ENCODE peak calls at places on chromosome 4, in ten cellular contexts. M, B, X, I, C, S, G, U, D and K are unnamed samples.

GRCh38 chr4:83440899-83441298 is 14.7 kb downstream of the HELQ start:
- DNase-seq in M (no peak), B (no peak), X (no peak), I (no peak), C (peak), S (no peak), G (no peak), U (peak), D (no peak), K (no peak)

GRCh38 chr4:120865985-120866384 is 56.5 kb downstream of the PRDM5 start:
- DNase-seq in M (no peak), B (peak), X (no peak), I (peak), C (no peak), S (peak), G (no peak), U (no peak), D (no peak), K (no peak)

GRCh38 chr4:128256539-128256938 is 31.1 kb downstream of the PGRMC2 start:
- DNase-seq in M (no peak), B (no peak), X (no peak), I (no peak), C (no peak), S (no peak), G (no peak), U (peak), D (no peak), K (no peak)

GRCh38 chr4:3168029-3168428 is 80.9 kb upstream of the MSANTD1 start:
- DNase-seq in M (no peak), B (peak), X (peak), I (peak), C (no peak), S (peak), G (no peak), U (no peak), D (no peak), K (no peak)

GRCh38 chr4:179128299-179128698 is 1686.1 kb upstream of the AGA start:
- DNase-seq in M (no peak), B (no peak), X (no peak), I (no peak), C (no peak), S (no peak), G (no peak), U (peak), D (no peak), K (no peak)

GRCh38 chr4:180134116-180134866 is 2108.9 kb upstream of the TENM3 start:
- DNase-seq in M (no peak), B (peak), X (peak), I (peak), C (no peak), S (no peak), G (no peak), U (peak), D (peak), K (no peak)

GRCh38 chr4:3701271-3702083 is 64.7 kb upstream of the ADRA2C start:
- DNase-seq in M (no peak), B (no peak), X (no peak), I (no peak), C (no peak), S (no peak), G (no peak), U (no peak), D (no peak), K (no peak)

GRCh38 chr4:139919513-139919912 is 234.5 kb downstream of the MAML3 start:
- DNase-seq in M (no peak), B (no peak), X (peak), I (peak), C (no peak), S (peak), G (no peak), U (no peak), D (no peak), K (no peak)

GRCh38 chr4:118798658-118799057 is 37.3 kb downstream of the SEC24D start:
- DNase-seq in M (no peak), B (no peak), X (no peak), I (no peak), C (no peak), S (no peak), G (no peak), U (no peak), D (no peak), K (no peak)
- TF ChIP-seq CTCF in M (no peak), B (no peak), X (peak), I (no peak), C (no peak), S (peak), G (no peak), U (no peak), D (peak), K (peak)

DNA sequence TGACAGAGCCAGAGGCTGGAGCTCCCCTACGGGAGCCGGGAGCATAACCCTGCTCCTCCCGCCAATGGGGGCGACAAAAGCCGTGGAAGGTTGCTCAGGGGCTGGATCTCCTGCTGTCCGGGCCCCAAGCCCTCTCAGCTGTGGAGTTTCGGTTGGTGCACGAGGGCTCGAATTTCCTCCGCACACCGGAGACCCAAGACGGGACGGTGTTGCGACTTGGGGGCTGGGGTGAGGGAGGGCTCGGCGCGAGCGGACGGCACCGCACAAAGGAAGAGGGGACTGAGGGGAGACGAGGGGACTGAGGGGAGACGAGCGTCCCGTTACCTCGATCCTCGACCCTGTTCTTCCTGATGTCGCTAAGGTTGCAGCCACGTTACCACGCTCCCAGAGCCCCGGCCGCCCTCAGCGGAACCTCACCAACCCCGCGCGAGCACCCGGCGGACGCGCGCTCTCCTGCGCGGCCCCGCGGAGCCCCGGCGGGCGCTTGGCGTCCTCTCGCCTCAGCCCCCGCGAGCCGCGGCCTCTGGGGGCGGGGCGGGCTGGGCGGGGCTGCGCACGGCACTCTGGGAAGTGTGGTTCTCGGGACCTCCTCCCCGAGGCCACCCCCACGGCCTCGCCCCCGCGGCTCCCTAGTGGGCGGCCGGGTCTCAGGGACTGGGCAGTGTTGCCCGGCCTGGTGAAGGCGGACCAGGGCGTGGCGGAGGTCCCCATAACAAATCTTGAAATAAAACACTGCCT is at the start of gene KLHL8:
- DNase-seq in M (peak), B (peak), X (peak), I (peak), C (peak), S (peak), G (peak), U (peak), D (peak), K (peak)
- TF ChIP-seq CTCF in M (no peak), B (peak), X (no peak), I (no peak), C (no peak), S (peak), G (peak), U (peak), D (no peak), K (no peak)

DNA sequence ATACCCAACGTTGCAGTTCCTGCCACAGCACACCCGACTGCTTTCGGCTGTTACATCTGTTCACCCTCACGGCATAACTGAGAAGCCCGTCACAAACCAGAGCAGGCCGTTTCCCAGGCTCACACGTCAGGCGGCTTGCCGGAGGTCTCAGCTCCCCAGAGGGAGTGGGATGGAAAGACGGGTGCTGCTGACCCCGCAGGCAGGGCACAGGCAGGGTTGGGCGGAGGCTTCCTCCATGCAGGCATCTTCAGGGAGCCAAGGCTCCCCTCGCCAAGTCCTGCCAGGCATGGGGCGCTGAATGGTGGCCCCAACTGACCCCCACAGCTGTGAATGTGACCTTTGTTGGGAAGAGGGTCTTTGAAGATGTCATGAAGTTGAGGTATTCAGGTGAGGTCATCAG is 57.5 kb downstream of the ACOX3 start:
- DNase-seq in M (no peak), B (no peak), X (no peak), I (no peak), C (no peak), S (no peak), G (no peak), U (no peak), D (no peak), K (no peak)
- TF ChIP-seq CTCF in M (no peak), B (no peak), X (no peak), I (no peak), C (no peak), S (no peak), G (no peak), U (no peak), D (no peak), K (no peak)

GRCh38 chr4:141711211-141711610 is 74.8 kb downstream of the IL15 start:
- DNase-seq in M (no peak), B (peak), X (peak), I (peak), C (no peak), S (peak), G (no peak), U (no peak), D (no peak), K (no peak)
- TF ChIP-seq CTCF in M (no peak), B (peak), X (peak), I (peak), C (peak), S (peak), G (peak), U (peak), D (peak), K (peak)

DNA sequence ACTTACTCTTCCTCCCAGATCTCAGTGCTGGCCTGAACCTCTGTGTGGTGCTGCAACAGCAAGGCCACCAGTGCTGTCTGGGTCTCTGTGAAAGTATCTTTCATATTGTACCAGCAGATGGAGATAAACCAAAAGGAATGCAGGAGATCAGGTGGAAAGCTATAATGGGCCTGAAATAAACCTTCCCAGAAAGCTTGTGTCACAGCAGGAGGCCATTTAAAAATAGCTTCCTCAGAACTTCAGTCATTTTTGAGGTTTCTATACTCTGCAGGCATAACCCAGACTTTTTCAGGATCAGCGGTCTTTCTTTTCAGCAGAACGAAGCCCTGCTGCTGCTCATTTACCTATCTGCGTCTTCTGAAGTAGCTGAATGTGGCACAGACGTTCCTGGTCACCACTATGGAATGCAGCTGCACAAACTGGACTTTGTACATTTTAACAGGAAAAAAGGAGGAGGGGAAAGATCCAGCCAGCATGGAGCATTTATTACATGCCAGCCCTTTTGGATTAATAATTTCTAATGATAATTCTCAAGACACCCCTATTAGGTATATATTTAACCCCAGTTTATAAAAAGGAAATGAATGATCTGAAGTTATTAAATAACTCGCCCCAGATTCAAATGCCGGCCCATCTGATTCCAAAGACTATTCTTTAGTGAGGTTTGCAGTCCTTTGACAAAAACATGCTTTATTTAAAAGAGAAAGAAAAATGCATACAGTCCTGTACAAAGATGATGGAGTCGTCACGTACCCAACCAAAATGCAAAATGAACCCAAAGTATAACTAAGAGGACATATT is 119.7 kb downstream of the NFKB1 start:
- DNase-seq in M (no peak), B (peak), X (peak), I (peak), C (peak), S (peak), G (peak), U (no peak), D (no peak), K (no peak)
- TF ChIP-seq CTCF in M (peak), B (peak), X (peak), I (peak), C (peak), S (peak), G (peak), U (peak), D (peak), K (no peak)

GRCh38 chr4:70315928-70316327 is 18.9 kb upstream of the CABS1 start:
- DNase-seq in M (no peak), B (peak), X (no peak), I (no peak), C (no peak), S (no peak), G (no peak), U (no peak), D (no peak), K (no peak)
- TF ChIP-seq CTCF in M (no peak), B (peak), X (no peak), I (no peak), C (peak), S (no peak), G (peak), U (peak), D (no peak), K (no peak)

DNA sequence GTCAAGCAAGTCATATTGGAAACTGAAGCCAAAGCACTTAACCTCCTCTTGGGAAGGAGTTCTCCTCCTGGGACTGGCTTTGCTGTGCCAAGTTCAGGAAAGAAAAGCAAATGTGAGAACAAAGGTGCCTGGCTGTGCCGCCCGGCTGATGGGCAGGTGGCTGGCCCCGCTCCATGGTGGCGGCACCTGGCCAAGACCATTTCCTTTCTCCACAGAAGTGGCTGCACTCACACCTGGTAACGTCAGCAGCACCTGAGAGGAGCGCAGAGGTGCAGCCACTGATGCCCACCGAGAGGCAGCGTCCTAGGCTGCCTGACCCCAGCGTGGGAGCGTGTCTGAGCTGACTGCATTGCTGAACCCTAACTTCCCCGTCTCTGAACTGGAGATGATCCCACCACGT is 54.3 kb downstream of the DCTD start:
- DNase-seq in M (no peak), B (peak), X (no peak), I (no peak), C (no peak), S (no peak), G (no peak), U (no peak), D (no peak), K (no peak)
- TF ChIP-seq CTCF in M (no peak), B (no peak), X (no peak), I (no peak), C (no peak), S (no peak), G (no peak), U (no peak), D (no peak), K (no peak)

GRCh38 chr4:165489786-165490185 is 111.0 kb downstream of the CPE start:
- DNase-seq in M (no peak), B (peak), X (no peak), I (peak), C (no peak), S (peak), G (no peak), U (no peak), D (no peak), K (no peak)

GRCh38 chr4:165493359-165493758 is 114.6 kb downstream of the CPE start:
- DNase-seq in M (peak), B (peak), X (peak), I (peak), C (peak), S (peak), G (peak), U (peak), D (no peak), K (peak)
- TF ChIP-seq CTCF in M (peak), B (peak), X (peak), I (peak), C (peak), S (peak), G (peak), U (peak), D (peak), K (peak)

GRCh38 chr4:88592600-88593448 is 544 bp downstream of the HERC3 start:
- DNase-seq in M (peak), B (peak), X (peak), I (peak), C (peak), S (peak), G (peak), U (peak), D (peak), K (peak)

GRCh38 chr4:88597970-88598369 is 5.7 kb downstream of the HERC3 start:
- DNase-seq in M (no peak), B (no peak), X (no peak), I (no peak), C (no peak), S (no peak), G (no peak), U (no peak), D (no peak), K (no peak)

GRCh38 chr4:88587285-88587684 is 5.0 kb upstream of the HERC3 start:
- DNase-seq in M (no peak), B (no peak), X (no peak), I (no peak), C (no peak), S (no peak), G (no peak), U (no peak), D (no peak), K (no peak)

GRCh38 chr4:88591787-88592599 is at the start of gene HERC3:
- DNase-seq in M (peak), B (peak), X (peak), I (peak), C (peak), S (peak), G (peak), U (peak), D (peak), K (peak)
- TF ChIP-seq CTCF in M (no peak), B (no peak), X (no peak), I (peak), C (no peak), S (peak), G (no peak), U (peak), D (peak), K (no peak)